ENCODE peak calls at places on chromosomes 12 and 14, in seven cellular contexts. T is AG04450, H is cardiac muscle cell, C is fibroblast of lung, Q is coronary artery, D is choroid plexus epithelial cell, O is Peyer's patch. I is an unnamed sample.

GRCh38 chr12:116943419-116944372 is 32.9 kb downstream of the FBXW8 start:
- DNase-seq in T (no peak), H (no peak), C (no peak), Q (no peak), D (no peak), O (no peak), I (no peak)

GRCh38 chr12:24045816-24046257 is 96.4 kb upstream of the SOX5 start:
- DNase-seq in T (no peak), H (no peak), C (peak), Q (no peak), D (peak), O (no peak), I (no peak)

GRCh38 chr12:47734725-47735480 is 9.6 kb upstream of the ENDOU start:
- DNase-seq in T (no peak), H (peak), C (peak), Q (no peak), D (no peak), O (no peak), I (no peak)

GRCh38 chr12:18470251-18470650 is 208.9 kb downstream of the PIK3C2G start:
- DNase-seq in T (no peak), H (no peak), C (no peak), Q (no peak), D (no peak), O (no peak), I (no peak)

GRCh38 chr12:22190969-22191368 is 143.5 kb downstream of the ST8SIA1 start:
- DNase-seq in T (no peak), H (peak), C (no peak), Q (no peak), D (no peak), O (no peak), I (no peak)

GRCh38 chr12:117013726-117014125 is 85.5 kb downstream of the TESC start:
- DNase-seq in T (no peak), H (no peak), C (no peak), Q (no peak), D (peak), O (no peak), I (no peak)

GRCh38 chr14:60632777-60633176 is 16.5 kb downstream of the SIX1 start:
- DNase-seq in T (no peak), H (no peak), C (no peak), Q (no peak), D (no peak), O (no peak), I (no peak)

GRCh38 chr14:81990312-81990761 is 456.7 kb upstream of the SEL1L start:
- DNase-seq in T (peak), H (peak), C (peak), Q (no peak), D (peak), O (no peak), I (peak)

GRCh38 chr12:84658877-84659276 is 253.7 kb downstream of the SLC6A15 start:
- DNase-seq in T (no peak), H (peak), C (no peak), Q (no peak), D (no peak), O (no peak), I (no peak)

GRCh38 chr12:132046561-132046960 is 96.8 kb downstream of the EP400 start:
- DNase-seq in T (peak), H (no peak), C (peak), Q (no peak), D (peak), O (no peak), I (peak)

GRCh38 chr14:90427848-90428426 is 31.1 kb downstream of the CALM1 start:
- DNase-seq in T (no peak), H (no peak), C (no peak), Q (no peak), D (no peak), O (no peak), I (no peak)

GRCh38 chr12:44465139-44465538 is 411.0 kb downstream of the NELL2 start:
- DNase-seq in T (no peak), H (peak), C (no peak), Q (no peak), D (no peak), O (no peak), I (no peak)

GRCh38 chr14:51929920-51930682 is 59.2 kb upstream of the RTRAF start:
- DNase-seq in T (no peak), H (no peak), C (no peak), Q (no peak), D (no peak), O (no peak), I (no peak)

GRCh38 chr12:72271401-72271740 is 799 bp upstream of the TRHDE start:
- DNase-seq in T (no peak), H (peak), C (peak), Q (no peak), D (peak), O (no peak), I (no peak)

GRCh38 chr12:12901158-12901791 is 9.9 kb downstream of the GPRC5A start:
- DNase-seq in T (no peak), H (no peak), C (peak), Q (peak), D (peak), O (no peak), I (peak)

GRCh38 chr14:100688598-100689499 is 37.8 kb upstream of the DLK1 start:
- DNase-seq in T (peak), H (no peak), C (peak), Q (no peak), D (peak), O (no peak), I (no peak)

GRCh38 chr12:85755760-85756159 is 80.4 kb downstream of the RASSF9 start:
- DNase-seq in T (no peak), H (no peak), C (no peak), Q (no peak), D (peak), O (no peak), I (no peak)

GRCh38 chr14:97221572-97221971 is 424.4 kb downstream of the VRK1 start:
- DNase-seq in T (no peak), H (no peak), C (no peak), Q (no peak), D (no peak), O (no peak), I (no peak)

GRCh38 chr12:20220339-20220738 is 148.0 kb upstream of the PDE3A start:
- DNase-seq in T (no peak), H (no peak), C (peak), Q (no peak), D (peak), O (no peak), I (peak)

GRCh38 chr12:130438711-130439110 is 101.0 kb downstream of the PIWIL1 start:
- DNase-seq in T (no peak), H (no peak), C (no peak), Q (no peak), D (no peak), O (peak), I (no peak)

GRCh38 chr14:54669759-54670630 is 103.1 kb downstream of the SAMD4A start:
- DNase-seq in T (peak), H (no peak), C (peak), Q (no peak), D (peak), O (no peak), I (no peak)

GRCh38 chr12:14665354-14666348 is 30.7 kb downstream of the GUCY2C start:
- DNase-seq in T (no peak), H (no peak), C (no peak), Q (no peak), D (no peak), O (no peak), I (no peak)

GRCh38 chr12:15627995-15628945 is 160.9 kb downstream of the EPS8 start:
- DNase-seq in T (no peak), H (peak), C (peak), Q (no peak), D (peak), O (no peak), I (no peak)

GRCh38 chr12:27198036-27198435 is 46.0 kb upstream of the STK38L start:
- DNase-seq in T (no peak), H (no peak), C (peak), Q (peak), D (no peak), O (no peak), I (no peak)

GRCh38 chr12:75981247-75981646 is 50.3 kb downstream of the PHLDA1 start:
- DNase-seq in T (no peak), H (no peak), C (no peak), Q (no peak), D (no peak), O (no peak), I (no peak)

GRCh38 chr12:98440165-98440581 is 75.2 kb upstream of the TMPO start:
- DNase-seq in T (peak), H (no peak), C (peak), Q (peak), D (peak), O (no peak), I (peak)

GRCh38 chr14:29548948-29549370 is 378.7 kb downstream of the PRKD1 start:
- DNase-seq in T (peak), H (peak), C (peak), Q (no peak), D (peak), O (no peak), I (peak)

GRCh38 chr14:74979442-74980397 is 23.0 kb upstream of the EIF2B2 start:
- DNase-seq in T (no peak), H (no peak), C (peak), Q (peak), D (peak), O (no peak), I (no peak)

GRCh38 chr12:24879644-24880043 is 69.3 kb downstream of the BCAT1 start:
- DNase-seq in T (no peak), H (no peak), C (no peak), Q (no peak), D (peak), O (no peak), I (no peak)

GRCh38 chr12:2944401-2945047 is 14.7 kb upstream of the TEAD4 start:
- DNase-seq in T (no peak), H (peak), C (peak), Q (no peak), D (peak), O (peak), I (no peak)

GRCh38 chr12:24228371-24228770 is 278.9 kb upstream of the SOX5 start:
- DNase-seq in T (no peak), H (no peak), C (no peak), Q (no peak), D (no peak), O (no peak), I (no peak)

GRCh38 chr14:54659365-54659764 is 92.4 kb downstream of the SAMD4A start:
- DNase-seq in T (no peak), H (no peak), C (no peak), Q (no peak), D (no peak), O (no peak), I (no peak)

GRCh38 chr12:107231269-107231668 is 137.9 kb upstream of the CRY1 start:
- DNase-seq in T (no peak), H (no peak), C (no peak), Q (no peak), D (no peak), O (no peak), I (no peak)

GRCh38 chr14:45891417-45892080 is 638.5 kb upstream of the MIS18BP1 start:
- DNase-seq in T (no peak), H (peak), C (no peak), Q (no peak), D (no peak), O (peak), I (no peak)

GRCh38 chr12:105280966-105281693 is 45.2 kb upstream of the APPL2 start:
- DNase-seq in T (no peak), H (no peak), C (no peak), Q (no peak), D (no peak), O (no peak), I (no peak)

GRCh38 chr14:39265741-39266588 is 32.2 kb downstream of the MIA2 start:
- DNase-seq in T (no peak), H (peak), C (peak), Q (no peak), D (peak), O (no peak), I (no peak)

GRCh38 chr14:53962954-53963490 is 6.4 kb upstream of the BMP4 start:
- DNase-seq in T (no peak), H (no peak), C (no peak), Q (no peak), D (no peak), O (no peak), I (no peak)

GRCh38 chr12:45726594-45727300 is 2.8 kb upstream of the ARID2 start:
- DNase-seq in T (no peak), H (peak), C (peak), Q (peak), D (peak), O (peak), I (no peak)

GRCh38 chr12:120453977-120454376 is 7.7 kb downstream of the GATC start:
- DNase-seq in T (no peak), H (peak), C (peak), Q (no peak), D (peak), O (no peak), I (no peak)

GRCh38 chr12:56468216-56469006 is at the start of gene SPRYD4:
- DNase-seq in T (peak), H (peak), C (peak), Q (peak), D (peak), O (peak), I (peak)
- TF ChIP-seq CTCF in T (peak), H (peak), C (peak), Q (no peak), D (peak), O (peak), I (peak)

DNA sequence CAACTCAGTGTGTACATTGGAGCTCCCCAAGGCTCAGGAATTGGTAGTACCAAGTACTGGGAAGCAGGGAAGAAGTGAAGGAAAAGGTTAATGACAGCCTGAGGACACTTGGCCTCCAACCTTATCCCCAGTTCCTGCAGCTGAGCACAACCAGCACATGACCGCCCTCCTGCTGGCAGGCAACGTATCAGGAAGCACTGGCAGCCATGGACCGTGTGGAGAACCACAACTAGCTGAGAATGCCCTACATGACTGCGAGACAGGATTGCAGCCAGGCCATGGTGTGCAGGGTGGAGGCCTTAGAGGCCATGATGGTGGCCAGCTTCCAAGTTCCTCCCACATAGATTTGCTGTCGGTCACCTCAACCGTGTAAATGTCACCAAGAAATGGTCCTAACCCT is 26.8 kb downstream of the PYGL start:
- DNase-seq in T (no peak), H (no peak), C (no peak), Q (no peak), D (no peak), O (no peak), I (no peak)
- H3K4me3 ChIP-seq in T (no peak), H (no peak), C (no peak), Q (no peak), D (no peak), O (no peak), I (no peak)

GRCh38 chr12:82019533-82019932 is 260.4 kb upstream of the PPFIA2 start:
- DNase-seq in T (no peak), H (no peak), C (no peak), Q (no peak), D (peak), O (no peak), I (no peak)
- TF ChIP-seq CTCF in T (no peak), H (peak), C (peak), Q (no peak), D (peak), O (no peak), I (no peak)

GRCh38 chr12:109877504-109878246 is 2.7 kb downstream of the GLTP start:
- DNase-seq in T (no peak), H (no peak), C (no peak), Q (no peak), D (no peak), O (no peak), I (no peak)
- H3K4me3 ChIP-seq in T (no peak), H (no peak), C (no peak), Q (no peak), D (no peak), O (no peak), I (no peak)

DNA sequence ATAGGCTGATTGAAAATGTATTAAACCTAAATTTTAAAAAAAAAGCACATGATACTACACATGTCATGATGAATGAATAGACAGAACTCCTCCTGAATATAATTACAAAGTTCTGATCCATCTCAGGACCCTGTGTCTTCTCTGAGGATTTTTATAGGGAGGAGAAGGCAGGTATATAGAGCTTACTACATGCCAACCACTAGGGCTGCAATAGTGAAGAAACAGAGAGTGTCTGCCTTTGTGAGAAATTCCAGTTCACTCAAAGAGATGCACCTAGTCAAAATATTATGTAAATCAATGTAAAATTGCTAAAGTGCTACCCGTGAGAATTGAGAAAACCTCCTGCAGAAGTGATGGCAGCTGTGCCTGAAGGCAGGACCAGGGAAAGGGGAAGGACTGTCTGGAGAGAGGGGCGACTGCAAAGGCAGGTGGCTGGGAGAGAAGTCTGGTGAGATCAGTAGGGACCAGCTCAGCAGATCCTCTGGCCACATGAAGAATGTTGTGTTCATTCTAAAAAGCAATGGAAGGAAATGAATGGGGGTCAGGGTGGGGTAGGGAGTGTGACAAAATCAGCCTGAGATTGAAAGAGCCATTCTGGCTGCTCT is 15.1 kb downstream of the ABHD4 start:
- DNase-seq in T (no peak), H (no peak), C (no peak), Q (no peak), D (peak), O (no peak), I (no peak)
- TF ChIP-seq CTCF in T (peak), H (peak), C (no peak), Q (no peak), D (peak), O (no peak), I (no peak)

GRCh38 chr12:56333197-56333678 is 562 bp downstream of the PAN2 start:
- DNase-seq in T (no peak), H (no peak), C (no peak), Q (no peak), D (no peak), O (no peak), I (no peak)

GRCh38 chr12:56336361-56337167 is 2.1 kb upstream of the IL23A start:
- DNase-seq in T (no peak), H (no peak), C (no peak), Q (no peak), D (no peak), O (peak), I (no peak)

GRCh38 chr12:56334490-56334793 is 642 bp upstream of the PAN2 start:
- DNase-seq in T (no peak), H (no peak), C (no peak), Q (no peak), D (no peak), O (no peak), I (no peak)

GRCh38 chr12:56333679-56334489 is at the start of gene PAN2:
- DNase-seq in T (peak), H (peak), C (peak), Q (peak), D (peak), O (peak), I (peak)

GRCh38 chr12:56332512-56333196 is 1.1 kb downstream of the PAN2 start:
- DNase-seq in T (no peak), H (no peak), C (no peak), Q (no peak), D (no peak), O (peak), I (no peak)
- H3K4me3 ChIP-seq in T (peak), H (peak), C (peak), Q (peak), D (peak), O (peak), I (peak)

GRCh38 chr12:95940514-95940913 is 1.9 kb downstream of the CCDC38 start:
- DNase-seq in T (no peak), H (no peak), C (no peak), Q (no peak), D (no peak), O (no peak), I (no peak)

GRCh38 chr12:95942106-95942531 is 295 bp downstream of the CCDC38 start:
- DNase-seq in T (no peak), H (no peak), C (no peak), Q (no peak), D (peak), O (no peak), I (no peak)

GRCh38 chr12:95942532-95943230 is at the start of gene CCDC38:
- DNase-seq in T (no peak), H (peak), C (peak), Q (peak), D (peak), O (peak), I (peak)

GRCh38 chr12:95944108-95944704 is 1.1 kb downstream of the AMDHD1 start:
- DNase-seq in T (no peak), H (no peak), C (no peak), Q (no peak), D (no peak), O (no peak), I (no peak)

DNA sequence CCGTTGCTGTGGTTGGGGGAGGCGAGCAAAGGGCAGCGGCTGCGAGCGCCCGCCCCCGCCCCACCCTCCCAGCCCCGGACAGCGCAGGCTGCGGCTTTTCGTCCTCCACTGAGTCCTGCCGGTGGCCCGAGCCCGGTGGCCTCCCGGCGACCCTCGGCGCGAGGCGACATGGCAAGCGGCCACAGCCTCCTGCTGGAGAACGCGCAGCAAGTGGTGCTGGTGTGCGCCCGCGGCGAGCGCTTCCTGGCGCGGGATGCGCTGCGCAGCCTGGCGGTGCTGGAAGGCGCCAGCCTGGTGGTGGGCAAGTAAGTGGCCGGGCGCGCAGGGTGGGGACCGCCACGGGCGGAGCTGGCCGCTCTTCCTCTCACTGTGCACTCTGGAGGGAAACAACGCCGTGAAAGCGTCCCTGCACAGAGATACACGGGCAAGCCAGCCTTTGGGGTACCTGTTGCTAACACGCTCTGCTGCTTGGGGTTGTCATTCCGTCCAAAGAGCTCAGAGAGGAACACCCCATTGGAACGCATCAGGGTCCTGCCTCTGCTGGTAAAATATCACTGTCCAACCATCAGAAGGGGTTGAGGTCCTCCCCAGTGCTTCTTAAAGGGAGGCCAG is at the start of gene AMDHD1:
- DNase-seq in T (no peak), H (peak), C (peak), Q (peak), D (peak), O (peak), I (no peak)
- TF ChIP-seq CTCF in T (peak), H (peak), C (peak), Q (no peak), D (peak), O (peak), I (peak)

DNA sequence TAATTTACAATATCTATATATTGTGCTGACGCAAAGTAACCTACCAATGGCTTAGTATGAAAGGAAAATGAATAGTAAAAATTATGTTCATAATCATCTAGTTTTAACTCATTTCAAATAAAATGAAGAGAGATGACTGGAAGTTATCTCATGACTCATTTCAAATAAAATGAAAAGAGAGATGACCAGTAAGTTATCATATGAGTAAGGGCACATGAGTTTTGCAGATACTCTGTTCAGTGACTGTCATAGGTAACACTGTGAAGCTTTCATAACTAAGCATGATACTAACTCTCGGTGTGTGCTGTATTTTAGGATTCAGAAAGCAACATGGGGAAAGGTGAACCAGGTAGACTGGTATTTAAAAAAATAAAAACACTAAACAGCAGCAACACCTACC is 364.5 kb upstream of the DIO2 start:
- DNase-seq in T (no peak), H (no peak), C (no peak), Q (no peak), D (no peak), O (no peak), I (no peak)
- H3K4me3 ChIP-seq in T (no peak), H (no peak), C (no peak), Q (no peak), D (no peak), O (no peak), I (no peak)

I was measured in HFF-Myc.